ENCODE peak calls at places on chromosomes 11 and 22, in seven cellular contexts. F is CD8-positive, alpha-beta T cell; G is fibroblast of the aortic adventitia; L is heart left ventricle; K is RWPE1; X is osteocyte; Q is kidney. I is an unnamed sample.

GRCh38 chr22:46672731-46673130 is 52.5 kb downstream of the GRAMD4 start:
- DNase-seq in F (no peak), G (no peak), L (no peak), K (no peak), X (no peak), Q (no peak), I (no peak)

GRCh38 chr11:58513747-58514367 is 6.0 kb upstream of the OR5B21 start:
- DNase-seq in F (peak; percentile 23), G (peak; percentile 80), L (no peak), K (peak; percentile 64), X (no peak), Q (peak; percentile 40), I (no peak)

GRCh38 chr11:115085461-115086220 is 407.3 kb downstream of the NXPE2 start:
- DNase-seq in F (no peak), G (no peak), L (no peak), K (no peak), X (no peak), Q (no peak), I (no peak)

GRCh38 chr11:131909426-131910200 is 539.2 kb downstream of the NTM start:
- DNase-seq in F (no peak), G (peak; percentile 39), L (no peak), K (no peak), X (no peak), Q (no peak), I (no peak)

GRCh38 chr11:68256331-68256741 is 15.4 kb downstream of the C11orf24 start:
- DNase-seq in F (no peak), G (peak; percentile 10), L (no peak), K (no peak), X (no peak), Q (no peak), I (no peak)

GRCh38 chr11:13337986-13338436 is 60.4 kb downstream of the BMAL1 start:
- DNase-seq in F (no peak), G (peak; percentile 78), L (no peak), K (peak; percentile 42), X (no peak), Q (no peak), I (no peak)

GRCh38 chr11:68661697-68662603 is 22.4 kb upstream of the GAL start:
- DNase-seq in F (no peak), G (no peak), L (no peak), K (no peak), X (no peak), Q (peak; percentile 34), I (no peak)

GRCh38 chr11:736431-736830 is 10.8 kb upstream of the TALDO1 start:
- DNase-seq in F (no peak), G (no peak), L (no peak), K (no peak), X (no peak), Q (no peak), I (no peak)

GRCh38 chr11:12380565-12381325 is 3.4 kb downstream of the PARVA start:
- DNase-seq in F (no peak), G (no peak), L (no peak), K (no peak), X (no peak), Q (no peak), I (no peak)

GRCh38 chr22:26893034-26893710 is 235.8 kb downstream of the MIAT start:
- DNase-seq in F (no peak), G (no peak), L (no peak), K (no peak), X (peak; percentile 57), Q (no peak), I (peak; percentile 27)

GRCh38 chr11:29135504-29135903 is 881.3 kb downstream of the KCNA4 start:
- DNase-seq in F (no peak), G (peak; percentile 55), L (no peak), K (no peak), X (no peak), Q (no peak), I (no peak)

GRCh38 chr22:35023692-35024363 is 42.1 kb upstream of the ISX start:
- DNase-seq in F (peak; percentile 32), G (peak; percentile 4), L (peak; percentile 52), K (peak; percentile 16), X (peak; percentile 90), Q (peak; percentile 84), I (peak; percentile 88)

GRCh38 chr22:31998784-31999435 is 44.2 kb upstream of the SLC5A1 start:
- DNase-seq in F (no peak), G (no peak), L (no peak), K (no peak), X (no peak), Q (no peak), I (no peak)

GRCh38 chr22:21687685-21688259 is 22.0 kb downstream of the PPIL2 start:
- DNase-seq in F (no peak), G (no peak), L (no peak), K (no peak), X (no peak), Q (no peak), I (no peak)

GRCh38 chr11:12675951-12676711 is 1.9 kb downstream of the TEAD1 start:
- DNase-seq in F (no peak), G (peak; percentile 70), L (no peak), K (peak; percentile 40), X (no peak), Q (no peak), I (no peak)

GRCh38 chr22:27919943-27920755 is 1.1 kb upstream of the PITPNB start:
- DNase-seq in F (no peak), G (peak; percentile 72), L (peak; percentile 42), K (no peak), X (no peak), Q (no peak), I (no peak)

GRCh38 chr11:113721462-113722066 is 15.5 kb upstream of the TMPRSS5 start:
- DNase-seq in F (no peak), G (peak; percentile 63), L (no peak), K (no peak), X (no peak), Q (no peak), I (no peak)

DNA sequence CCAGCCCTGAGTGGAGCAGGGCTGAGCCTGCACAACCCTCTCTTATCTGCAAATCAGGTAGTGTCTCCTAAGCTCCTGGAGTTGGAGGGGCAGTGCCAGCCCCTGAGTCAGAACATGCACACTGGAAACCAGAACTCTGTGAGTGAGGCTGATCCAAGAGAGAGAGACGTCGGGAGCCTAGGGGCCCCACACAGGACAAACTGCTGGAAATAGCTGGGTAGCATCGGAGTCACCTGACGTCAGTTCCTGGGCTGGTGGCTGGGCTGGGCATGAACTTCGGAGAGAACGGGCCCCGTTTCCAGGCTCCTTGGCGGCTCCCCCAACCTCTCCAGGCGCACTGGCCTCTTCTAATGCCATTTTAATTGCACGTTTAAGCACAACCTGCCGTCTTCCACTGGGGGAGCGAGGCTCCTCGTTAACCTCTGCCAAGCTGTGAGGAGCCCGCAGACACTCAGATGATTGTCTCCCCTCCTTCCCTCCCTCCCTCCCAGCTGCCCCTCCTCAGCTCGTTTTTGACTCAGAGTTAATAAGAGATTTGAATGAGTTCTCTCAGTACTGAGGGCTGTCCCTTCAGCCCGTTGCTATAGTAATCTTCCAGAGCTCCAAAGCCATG is 191.2 kb upstream of the TBCEL start:
- DNase-seq in F (no peak), G (no peak), L (no peak), K (no peak), X (no peak), Q (no peak), I (no peak)
- TF ChIP-seq CTCF in F (no peak), G (no peak), L (no peak), K (no peak), X (no peak), Q (no peak), I (no peak)

DNA sequence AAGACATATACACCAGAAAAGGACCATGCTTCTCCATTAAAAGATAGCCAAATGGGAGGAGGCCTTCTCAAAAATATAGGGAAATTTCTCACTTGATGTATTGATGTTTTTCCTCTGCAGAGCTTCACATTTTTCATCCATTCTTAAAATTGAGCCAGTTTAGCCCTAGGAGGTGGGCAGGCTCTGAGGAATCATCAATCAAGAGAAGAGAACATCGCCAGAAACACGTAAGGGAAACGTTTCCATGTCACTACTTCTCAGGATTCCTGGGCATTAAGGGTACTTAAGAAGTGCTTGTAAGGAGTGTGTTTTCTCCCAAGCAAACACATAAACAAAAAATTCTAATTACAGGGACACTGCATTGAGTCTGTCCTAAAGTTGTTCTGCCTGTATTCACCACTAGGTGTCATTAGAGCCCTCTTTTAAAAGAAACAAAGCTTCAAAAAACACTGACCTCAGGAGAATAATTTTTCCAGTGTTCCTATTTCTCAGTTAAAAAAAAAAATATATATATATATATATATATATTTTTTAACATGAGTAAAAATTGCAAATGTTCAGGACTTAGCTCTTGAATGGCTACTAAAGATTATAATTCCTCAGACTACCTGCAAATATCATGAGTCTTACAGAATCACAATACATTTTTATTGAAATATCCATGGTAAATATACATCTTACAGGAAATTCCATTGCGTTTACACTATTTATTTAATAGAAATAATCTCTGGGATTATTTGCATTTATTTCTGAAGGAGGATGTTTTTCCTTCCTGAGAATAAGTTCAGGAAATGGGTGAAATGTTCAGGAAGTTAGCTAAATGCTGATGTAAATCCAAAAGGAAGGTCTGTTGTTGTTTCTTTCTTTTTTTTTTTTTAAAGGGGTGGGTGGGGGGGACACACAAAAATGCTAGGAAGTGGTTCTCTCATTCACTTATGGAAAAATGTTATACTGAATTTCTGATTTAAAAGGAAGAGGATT is 16.0 kb downstream of the FZD4 start:
- DNase-seq in F (no peak), G (peak; percentile 84), L (no peak), K (peak; percentile 24), X (no peak), Q (no peak), I (no peak)
- TF ChIP-seq CTCF in F (peak; percentile 72), G (peak; percentile 72), L (peak; percentile 66), K (peak; percentile 30), X (peak; percentile 72), Q (peak; percentile 92), I (peak; percentile 88)

GRCh38 chr22:39504071-39504470 is 2.0 kb downstream of the MIEF1 start:
- DNase-seq in F (no peak), G (no peak), L (no peak), K (no peak), X (no peak), Q (peak; percentile 51), I (no peak)

GRCh38 chr22:39503590-39503989 is 1.5 kb downstream of the MIEF1 start:
- DNase-seq in F (no peak), G (no peak), L (no peak), K (no peak), X (no peak), Q (no peak), I (no peak)

GRCh38 chr22:39501644-39502108 is 414 bp upstream of the MIEF1 start:
- DNase-seq in F (no peak), G (no peak), L (no peak), K (no peak), X (no peak), Q (no peak), I (no peak)

GRCh38 chr22:39502789-39503464 is 837 bp downstream of the MIEF1 start:
- DNase-seq in F (no peak), G (no peak), L (no peak), K (no peak), X (no peak), Q (peak; percentile 63), I (no peak)

GRCh38 chr22:39502109-39502788 is at the start of gene MIEF1:
- DNase-seq in F (peak; percentile 88), G (peak; percentile 93), L (peak; percentile 98), K (peak; percentile 82), X (peak; percentile 96), Q (peak; percentile 99), I (peak; percentile 96)
- TF ChIP-seq CTCF in F (no peak), G (no peak), L (no peak), K (no peak), X (peak; percentile 28), Q (no peak), I (no peak)

DNA sequence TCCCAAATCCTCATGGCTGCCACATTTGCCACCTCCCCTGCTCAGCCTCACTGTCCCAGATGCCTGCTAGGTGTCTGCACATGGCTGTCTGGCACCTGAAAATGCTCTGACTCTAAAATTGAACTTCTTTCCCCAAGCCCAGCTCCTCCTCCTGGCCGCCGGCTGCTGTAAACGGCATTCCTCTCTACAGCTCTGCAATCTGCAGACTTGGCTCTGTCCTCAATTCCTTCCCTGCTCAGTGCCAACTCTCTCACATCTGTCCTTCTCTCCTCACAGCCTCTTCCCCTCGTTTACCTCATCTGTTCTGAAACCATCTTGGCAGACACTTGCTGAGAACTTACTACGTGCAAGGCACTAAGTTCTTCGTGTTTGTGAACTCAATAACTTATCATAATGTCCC is 169.4 kb upstream of the SYT13 start:
- DNase-seq in F (no peak), G (peak; percentile 49), L (no peak), K (no peak), X (no peak), Q (no peak), I (no peak)
- TF ChIP-seq CTCF in F (no peak), G (no peak), L (no peak), K (no peak), X (no peak), Q (no peak), I (no peak)

I was measured in type B pancreatic cell.